ENCODE peak calls at places on chromosomes 13 and 19, in four cellular contexts. One of them, this sample, is unnamed.

GRCh38 chr13:78152415-78152814 is 233.8 kb upstream of the EDNRB start:
- DNase-seq in H1: no peak
- DNase-seq in lung: no peak
- DNase-seq in kidney: no peak
- DNase-seq in this sample: no peak

GRCh38 chr19:43300876-43301765 is 31.8 kb upstream of the PSG9 start:
- DNase-seq in lung: no peak
- DNase-seq in kidney: peak; percentile 53
- DNase-seq in H1: no peak
- DNase-seq in this sample: no peak

GRCh38 chr19:29622191-29623070 is 16.3 kb downstream of the POP4 start:
- DNase-seq in lung: no peak
- DNase-seq in H1: no peak
- DNase-seq in kidney: peak; percentile 67
- DNase-seq in this sample: peak; percentile 33

GRCh38 chr19:47124937-47125668 is 5.5 kb upstream of the SAE1 start:
- DNase-seq in kidney: no peak
- DNase-seq in lung: no peak
- DNase-seq in H1: no peak
- DNase-seq in this sample: no peak

GRCh38 chr19:14619404-14619803 is 36.5 kb downstream of the CLEC17A start:
- DNase-seq in H1: no peak
- DNase-seq in lung: no peak
- DNase-seq in kidney: no peak
- DNase-seq in this sample: no peak

GRCh38 chr13:113637262-113638160 is 20.5 kb downstream of the ATP4B start:
- DNase-seq in kidney: peak; percentile 33
- DNase-seq in lung: no peak
- DNase-seq in H1: no peak
- DNase-seq in this sample: no peak

GRCh38 chr19:44552324-44552723 is 22.8 kb upstream of the CEACAM20 start:
- DNase-seq in lung: peak; percentile 29
- DNase-seq in kidney: no peak
- DNase-seq in H1: peak; percentile 70
- DNase-seq in this sample: no peak

GRCh38 chr13:70634893-70635292 is 526.6 kb upstream of the KLHL1 start:
- DNase-seq in H1: no peak
- DNase-seq in kidney: no peak
- DNase-seq in lung: no peak
- DNase-seq in this sample: no peak

GRCh38 chr13:19927117-19927734 is 31.3 kb upstream of the ZMYM2 start:
- DNase-seq in lung: no peak
- DNase-seq in kidney: no peak
- DNase-seq in H1: no peak
- DNase-seq in this sample: no peak
- TF ChIP-seq CTCF in lung: peak; percentile 20
- TF ChIP-seq CTCF in kidney: peak; percentile 46
- TF ChIP-seq CTCF in H1: peak; percentile 44
- TF ChIP-seq CTCF in this sample: peak; percentile 72

GRCh38 chr19:3963458-3964255 is 7.2 kb downstream of the DAPK3 start:
- DNase-seq in kidney: no peak
- DNase-seq in H1: no peak
- DNase-seq in lung: no peak
- DNase-seq in this sample: no peak

GRCh38 chr19:3959766-3960131 is 11.2 kb downstream of the DAPK3 start:
- DNase-seq in kidney: no peak
- DNase-seq in H1: no peak
- DNase-seq in lung: no peak
- DNase-seq in this sample: no peak

GRCh38 chr19:3964256-3965194 is 6.4 kb downstream of the DAPK3 start:
- DNase-seq in kidney: peak; percentile 66
- DNase-seq in H1: no peak
- DNase-seq in lung: no peak
- DNase-seq in this sample: no peak

GRCh38 chr19:3958836-3959765 is 11.8 kb downstream of the DAPK3 start:
- DNase-seq in H1: no peak
- DNase-seq in lung: no peak
- DNase-seq in kidney: no peak
- DNase-seq in this sample: no peak

DNA sequence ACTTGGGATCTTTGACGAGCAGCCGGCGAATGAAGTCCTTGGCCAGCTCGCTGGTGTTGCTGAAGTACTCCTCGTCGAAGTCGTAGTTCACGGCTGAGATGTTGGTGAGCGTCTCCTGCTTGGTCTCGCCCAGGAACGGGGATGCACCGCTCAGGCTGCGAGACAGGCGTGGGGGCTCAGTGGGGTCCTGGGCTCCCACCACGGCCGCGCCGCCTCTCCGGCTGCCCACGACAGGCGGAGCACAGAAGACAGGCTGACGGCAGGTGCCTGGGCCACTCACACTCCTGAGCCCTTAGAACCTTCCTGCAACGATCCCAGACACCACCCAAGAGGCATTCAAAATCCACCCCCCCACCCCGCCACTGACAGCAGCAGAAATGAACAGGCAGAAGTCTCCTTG is 9.9 kb downstream of the DAPK3 start:
- DNase-seq in lung: no peak
- DNase-seq in kidney: no peak
- DNase-seq in H1: no peak
- DNase-seq in this sample: no peak
- H3K27ac ChIP-seq in lung: no peak overlapping the region
- H3K27ac ChIP-seq in kidney: no peak overlapping the region
- H3K27ac ChIP-seq in H1: no peak overlapping the region
- H3K27ac ChIP-seq in this sample: no peak overlapping the region

GRCh38 chr19:23565256-23565655 is 121.8 kb downstream of the ZNF675 start:
- DNase-seq in H1: no peak
- DNase-seq in lung: no peak
- DNase-seq in kidney: no peak
- DNase-seq in this sample: no peak
- H3K9me3 ChIP-seq in H1: peaks cover 63% of the 10 kb centered on the region
- H3K9me3 ChIP-seq in lung: peaks cover 32% of the 10 kb centered on the region
- H3K9me3 ChIP-seq in kidney: peaks cover 3% of the 10 kb centered on the region
- H3K9me3 ChIP-seq in this sample: peaks cover 5% of the 10 kb centered on the region

DNA sequence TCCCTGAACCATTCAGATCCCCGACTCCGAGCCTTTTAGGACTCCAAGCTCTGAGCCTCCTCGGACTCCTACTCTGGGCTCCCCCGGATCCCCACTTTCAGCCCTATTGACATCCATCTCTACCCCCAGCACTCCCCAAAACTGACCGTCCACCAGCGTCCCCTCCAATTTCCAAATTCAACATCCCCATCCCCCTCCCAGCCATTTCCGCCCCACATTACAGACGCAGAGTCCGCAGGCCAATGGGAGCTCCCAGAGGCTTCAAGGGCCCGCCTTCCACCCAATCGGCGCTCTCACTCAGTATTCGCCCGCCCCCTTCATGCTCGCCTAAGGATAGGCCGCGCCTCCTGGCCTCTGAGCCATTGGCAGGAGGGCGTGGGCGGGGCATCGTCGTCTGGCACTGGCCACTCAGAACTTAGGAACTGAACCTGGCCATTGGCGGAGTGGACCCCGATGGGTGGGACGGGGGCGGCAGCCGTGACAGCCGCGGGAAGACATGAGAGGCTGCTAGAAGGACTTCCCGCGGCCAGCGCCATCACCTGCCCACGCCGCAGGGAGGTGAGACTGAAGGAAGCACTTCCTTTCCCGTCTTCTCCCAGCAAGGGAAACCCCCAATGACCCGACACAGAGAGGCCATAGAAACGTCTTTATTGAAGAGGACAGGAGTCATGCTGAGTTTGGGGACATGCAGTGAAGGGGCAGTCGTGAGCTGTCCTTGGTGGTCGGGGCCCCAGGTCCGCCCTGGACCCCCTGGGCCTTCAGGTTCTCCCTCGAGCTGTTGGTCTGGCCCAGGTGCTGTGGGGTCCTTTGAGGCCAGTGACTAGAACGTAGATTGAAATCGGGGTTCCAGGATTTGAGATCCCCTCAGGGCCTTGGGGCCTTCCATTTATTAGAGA is at the start of gene ALKBH6:
- DNase-seq in H1: peak; percentile 96
- DNase-seq in kidney: peak; percentile 100
- DNase-seq in lung: peak; percentile 100
- DNase-seq in this sample: peak; percentile 98
- TF ChIP-seq CTCF in H1: peak; percentile 3
- TF ChIP-seq CTCF in kidney: no peak
- TF ChIP-seq CTCF in lung: no peak
- TF ChIP-seq CTCF in this sample: no peak

GRCh38 chr19:58386576-58387337 is at the start of gene RPS5:
- DNase-seq in lung: peak; percentile 97
- DNase-seq in H1: peak; percentile 95
- DNase-seq in kidney: peak; percentile 99
- DNase-seq in this sample: peak; percentile 90

GRCh38 chr19:58385313-58386165 is 1.5 kb upstream of the RPS5 start:
- DNase-seq in lung: no peak
- DNase-seq in kidney: no peak
- DNase-seq in H1: no peak
- DNase-seq in this sample: no peak

GRCh38 chr19:58386166-58386575 is 898 bp upstream of the RPS5 start:
- DNase-seq in kidney: no peak
- DNase-seq in H1: no peak
- DNase-seq in lung: no peak
- DNase-seq in this sample: no peak

GRCh38 chr19:58387338-58388174 is 487 bp downstream of the RPS5 start:
- DNase-seq in lung: no peak
- DNase-seq in kidney: no peak
- DNase-seq in H1: no peak
- DNase-seq in this sample: no peak

DNA sequence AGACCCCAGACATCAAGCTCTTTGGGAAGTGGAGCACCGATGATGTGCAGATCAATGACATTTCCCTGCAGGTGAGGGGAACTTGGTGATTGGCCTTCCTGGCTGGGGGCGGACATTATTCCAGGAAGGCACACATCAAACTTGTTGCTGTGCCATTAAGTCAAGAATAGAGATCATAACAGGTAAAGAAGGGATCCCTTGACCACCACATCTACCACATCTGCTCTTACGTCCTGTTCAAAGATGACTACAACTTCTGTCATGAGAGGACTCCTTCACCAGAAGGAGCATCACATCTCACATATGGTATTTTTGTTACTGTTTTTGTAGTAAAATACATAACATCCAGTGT is 1.1 kb downstream of the RPS5 start:
- DNase-seq in lung: no peak
- DNase-seq in H1: no peak
- DNase-seq in kidney: peak; percentile 46
- DNase-seq in this sample: no peak
- H3K27ac ChIP-seq in lung: no peak overlapping the region
- H3K27ac ChIP-seq in H1: no peak overlapping the region
- H3K27ac ChIP-seq in kidney: no peak overlapping the region
- H3K27ac ChIP-seq in this sample: no peak overlapping the region